ENCODE peak calls at places on chromosomes 1 and 21, in five cellular contexts. I is lower leg skin, W is AG04450, Y is brain microvascular endothelial cell, M is heart right ventricle. N is an unnamed sample.

GRCh38 chr1:16955186-16955585 is 25.2 kb downstream of the MFAP2 start:
- DNase-seq in I (no peak), W (no peak), Y (no peak), M (no peak), N (no peak)

GRCh38 chr1:239186487-239186886 is 199.9 kb upstream of the CHRM3 start:
- DNase-seq in I (no peak), W (no peak), Y (no peak), M (no peak), N (no peak)

GRCh38 chr1:230711245-230711644 is 2.7 kb downstream of the AGT start:
- DNase-seq in I (no peak), W (no peak), Y (no peak), M (no peak), N (no peak)

GRCh38 chr1:154716012-154716411 is 108.0 kb upstream of the ADAR start:
- DNase-seq in I (no peak), W (no peak), Y (no peak), M (no peak), N (no peak)

GRCh38 chr1:182127656-182128055 is 66.1 kb upstream of the ZNF648 start:
- DNase-seq in I (no peak), W (no peak), Y (no peak), M (no peak), N (no peak)

GRCh38 chr1:172269644-172270043 is 150.8 kb upstream of the C1orf105 start:
- DNase-seq in I (no peak), W (no peak), Y (no peak), M (no peak), N (no peak)

GRCh38 chr21:41769106-41769505 is 2.3 kb upstream of the RIPK4 start:
- DNase-seq in I (peak), W (no peak), Y (no peak), M (no peak), N (no peak)

GRCh38 chr1:233379869-233380438 is 52.4 kb downstream of the MAP3K21 start:
- DNase-seq in I (no peak), W (no peak), Y (no peak), M (no peak), N (no peak)

GRCh38 chr21:46667735-46668380 is 32.4 kb downstream of the PRMT2 start:
- DNase-seq in I (no peak), W (no peak), Y (peak), M (no peak), N (no peak)

GRCh38 chr1:209625791-209626285 is 26.4 kb downstream of the LAMB3 start:
- DNase-seq in I (no peak), W (no peak), Y (no peak), M (peak), N (no peak)

GRCh38 chr1:236066828-236067386 is 2.0 kb upstream of the NID1 start:
- DNase-seq in I (peak), W (no peak), Y (no peak), M (peak), N (no peak)

GRCh38 chr1:51058863-51059262 is 43.2 kb upstream of the C1orf185 start:
- DNase-seq in I (no peak), W (no peak), Y (peak), M (no peak), N (no peak)

GRCh38 chr21:42579456-42580075 is 65.9 kb downstream of the SLC37A1 start:
- DNase-seq in I (peak), W (no peak), Y (no peak), M (no peak), N (no peak)

GRCh38 chr1:172279951-172280350 is 140.5 kb upstream of the C1orf105 start:
- DNase-seq in I (no peak), W (no peak), Y (peak), M (no peak), N (no peak)

GRCh38 chr21:26047279-26047967 is 123.1 kb downstream of the APP start:
- DNase-seq in I (no peak), W (no peak), Y (no peak), M (no peak), N (no peak)

GRCh38 chr21:29800051-29800450 is 139.7 kb downstream of the GRIK1 start:
- DNase-seq in I (no peak), W (no peak), Y (no peak), M (no peak), N (no peak)

GRCh38 chr21:16535100-16535418 is 805.3 kb downstream of the USP25 start:
- DNase-seq in I (peak), W (peak), Y (no peak), M (peak), N (peak)

GRCh38 chr1:201551877-201552731 is 13.2 kb downstream of the NAV1 start:
- DNase-seq in I (peak), W (no peak), Y (peak), M (no peak), N (no peak)

GRCh38 chr1:188689542-188689941 is 1788.1 kb downstream of the BRINP3 start:
- DNase-seq in I (no peak), W (no peak), Y (peak), M (no peak), N (peak)

GRCh38 chr1:91876751-91877573 is 9.0 kb downstream of the TGFBR3 start:
- DNase-seq in I (no peak), W (no peak), Y (no peak), M (no peak), N (no peak)

GRCh38 chr1:211328866-211329265 is 2.2 kb downstream of the TRAF5 start:
- DNase-seq in I (no peak), W (no peak), Y (no peak), M (no peak), N (no peak)

GRCh38 chr1:30319765-30320580 is 403.4 kb downstream of the MATN1 start:
- DNase-seq in I (peak), W (no peak), Y (no peak), M (no peak), N (no peak)

GRCh38 chr1:41158147-41158875 is 83.8 kb downstream of the SCMH1 start:
- DNase-seq in I (no peak), W (no peak), Y (no peak), M (no peak), N (no peak)

GRCh38 chr1:213125686-213126085 is 74.6 kb downstream of the RPS6KC1 start:
- DNase-seq in I (no peak), W (no peak), Y (no peak), M (no peak), N (no peak)

GRCh38 chr1:207962716-207963428 is 51.9 kb upstream of the CD34 start:
- DNase-seq in I (peak), W (no peak), Y (no peak), M (peak), N (no peak)

GRCh38 chr1:38997034-38997900 is 6.2 kb downstream of the AKIRIN1 start:
- DNase-seq in I (no peak), W (no peak), Y (no peak), M (no peak), N (no peak)

GRCh38 chr1:24745711-24746582 is 700 bp downstream of the CLIC4 start:
- DNase-seq in I (peak), W (no peak), Y (no peak), M (peak), N (peak)

GRCh38 chr1:78153092-78153736 is 107.4 kb downstream of the GIPC2 start:
- DNase-seq in I (no peak), W (no peak), Y (no peak), M (no peak), N (no peak)

GRCh38 chr1:228873714-228874113 is 138.4 kb downstream of the RHOU start:
- DNase-seq in I (peak), W (no peak), Y (no peak), M (no peak), N (no peak)

GRCh38 chr1:32361308-32361673 is 994 bp downstream of the FAM229A start:
- DNase-seq in I (no peak), W (no peak), Y (no peak), M (no peak), N (no peak)

DNA sequence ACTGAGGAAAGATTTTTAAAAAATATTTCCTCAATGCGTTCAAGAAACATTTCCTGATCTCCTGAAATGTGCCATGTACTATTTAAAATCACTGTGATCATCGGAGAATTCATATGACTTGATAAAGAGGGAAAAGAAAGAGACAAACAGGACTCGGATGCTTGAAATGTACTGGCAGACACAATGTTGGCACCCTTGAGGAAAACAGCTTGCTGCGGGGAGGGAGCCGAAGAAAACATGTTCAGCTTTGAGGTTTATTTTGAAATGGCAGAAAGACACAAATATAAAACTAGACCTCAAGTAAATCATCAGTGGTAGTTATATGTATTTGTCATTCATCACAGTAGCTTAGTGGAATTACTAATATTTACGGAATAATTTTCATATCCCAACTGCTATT is 100.9 kb upstream of the BRINP3 start:
- DNase-seq in I (no peak), W (no peak), Y (no peak), M (no peak), N (no peak)
- H3K4me3 ChIP-seq in I (no peak), W (no peak), Y (no peak), M (no peak), N (no peak)

GRCh38 chr1:53837924-53838653 is at the start of gene NDC1:
- DNase-seq in I (peak), W (peak), Y (peak), M (peak), N (peak)
- TF ChIP-seq CTCF in I (no peak), W (peak), Y (peak), M (peak), N (no peak)

GRCh38 chr21:31078216-31078615 is 39.9 kb upstream of the KRTAP19-8 start:
- DNase-seq in I (no peak), W (no peak), Y (no peak), M (no peak), N (no peak)
- H3K4me3 ChIP-seq in I (no peak), W (no peak), Y (no peak), M (no peak), N (no peak)

GRCh38 chr1:102593276-102593675 is 515.0 kb downstream of the COL11A1 start:
- DNase-seq in I (no peak), W (no peak), Y (no peak), M (no peak), N (no peak)
- TF ChIP-seq CTCF in I (no peak), W (no peak), Y (no peak), M (no peak), N (no peak)

GRCh38 chr1:28720376-28720775 is 16.4 kb upstream of the YTHDF2 start:
- DNase-seq in I (no peak), W (no peak), Y (no peak), M (no peak), N (no peak)
- H3K4me3 ChIP-seq in I (no peak), W (no peak), Y (no peak), M (no peak), N (no peak)

DNA sequence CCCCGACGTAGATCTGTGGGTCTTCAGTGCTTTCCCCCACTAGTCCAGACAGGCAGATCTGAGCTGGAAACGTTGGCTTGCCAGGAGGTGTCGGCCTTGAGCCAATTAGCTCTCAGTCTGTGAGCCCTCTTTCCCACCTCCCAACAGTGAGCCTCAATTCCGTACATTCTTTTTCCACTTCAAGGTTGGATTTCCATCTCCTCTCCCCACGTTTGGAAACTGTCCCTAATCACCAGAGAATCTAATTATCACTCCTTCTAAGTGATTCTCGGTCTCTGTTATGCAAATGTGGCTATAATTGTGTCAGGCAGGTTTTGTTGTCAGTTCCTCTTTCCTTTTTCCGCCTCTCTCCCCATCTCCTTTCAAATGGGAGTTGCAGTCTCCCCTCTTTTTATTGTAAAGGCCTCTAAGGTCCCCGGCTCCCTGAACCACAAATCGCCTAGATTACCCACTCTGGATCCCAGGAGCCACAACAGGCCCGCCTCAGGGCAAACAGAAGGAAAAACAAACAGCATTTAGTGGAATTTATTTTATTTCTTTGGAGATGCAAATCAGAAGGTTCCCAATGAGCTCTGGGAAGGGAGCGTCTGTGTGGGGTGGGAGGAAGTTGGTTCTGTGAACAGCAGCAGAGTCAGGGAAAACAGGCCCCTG is 29.4 kb upstream of the LRRN2 start:
- DNase-seq in I (peak), W (no peak), Y (no peak), M (no peak), N (no peak)
- TF ChIP-seq CTCF in I (no peak), W (no peak), Y (no peak), M (no peak), N (no peak)

GRCh38 chr1:27402349-27402754 is 9.9 kb downstream of the GPR3 start:
- DNase-seq in I (peak), W (no peak), Y (no peak), M (peak), N (no peak)

GRCh38 chr1:27406354-27406665 is 13.9 kb downstream of the GPR3 start:
- DNase-seq in I (no peak), W (no peak), Y (no peak), M (no peak), N (no peak)

GRCh38 chr1:27405074-27405473 is 12.7 kb downstream of the GPR3 start:
- DNase-seq in I (no peak), W (no peak), Y (peak), M (peak), N (peak)

GRCh38 chr1:27403065-27403726 is 10.8 kb downstream of the GPR3 start:
- DNase-seq in I (peak), W (no peak), Y (no peak), M (peak), N (no peak)

GRCh38 chr1:27403931-27404330 is 11.5 kb downstream of the GPR3 start:
- DNase-seq in I (no peak), W (no peak), Y (no peak), M (no peak), N (no peak)
- H3K4me3 ChIP-seq in I (no peak), W (no peak), Y (no peak), M (no peak), N (no peak)

GRCh38 chr1:226519741-226520598 is 28.6 kb upstream of the STUM start:
- DNase-seq in I (peak), W (no peak), Y (no peak), M (peak), N (no peak)
- TF ChIP-seq CTCF in I (no peak), W (no peak), Y (peak), M (peak), N (no peak)

DNA sequence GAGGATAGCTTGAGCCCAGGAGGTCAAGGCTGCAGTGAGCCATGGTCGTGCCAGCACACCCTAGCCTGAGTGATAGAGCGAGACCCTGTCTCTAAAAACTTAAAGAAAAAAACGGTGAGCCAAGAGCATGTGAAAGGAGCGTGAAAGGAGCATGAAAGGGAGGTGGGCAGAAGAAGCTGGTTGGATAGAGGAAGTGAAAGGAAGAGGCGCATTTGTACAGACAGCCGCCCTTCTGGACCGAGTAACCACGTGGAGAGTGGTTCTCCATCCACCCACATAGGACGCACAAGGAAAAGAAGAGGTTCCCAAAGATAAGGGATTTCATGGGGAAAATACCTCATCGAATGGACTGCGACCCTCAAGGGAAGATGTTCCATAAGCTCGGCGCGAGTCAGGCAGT is 60.4 kb upstream of the IFNAR2 start:
- DNase-seq in I (no peak), W (no peak), Y (no peak), M (no peak), N (no peak)
- H3K4me3 ChIP-seq in I (no peak), W (no peak), Y (no peak), M (no peak), N (no peak)

N was measured in astrocyte of the cerebellum.